ENCODE peak calls at places on chromosomes 16 and 17, in four cellular contexts. One of them, this sample, is unnamed.

GRCh38 chr17:40547079-40547784 is 18.0 kb downstream of the CCR7 start:
- DNase-seq in GM23338: no peak
- DNase-seq in dorsolateral prefrontal cortex: no peak
- DNase-seq in Calu3: no peak
- DNase-seq in this sample: no peak

GRCh38 chr16:11742041-11742535 is 569 bp downstream of the TXNDC11 start:
- DNase-seq in GM23338: no peak
- DNase-seq in Calu3: peak
- DNase-seq in dorsolateral prefrontal cortex: no peak
- DNase-seq in this sample: no peak

GRCh38 chr17:62880120-62880519 is 72.0 kb upstream of the MARCHF10 start:
- DNase-seq in dorsolateral prefrontal cortex: no peak
- DNase-seq in GM23338: no peak
- DNase-seq in Calu3: no peak
- DNase-seq in this sample: no peak

GRCh38 chr17:57999496-58000017 is 7.5 kb downstream of the SRSF1 start:
- DNase-seq in Calu3: no peak
- DNase-seq in GM23338: peak
- DNase-seq in dorsolateral prefrontal cortex: no peak
- DNase-seq in this sample: no peak

GRCh38 chr17:32658470-32659418 is 172.0 kb downstream of the CDK5R1 start:
- DNase-seq in GM23338: no peak
- DNase-seq in Calu3: no peak
- DNase-seq in dorsolateral prefrontal cortex: no peak
- DNase-seq in this sample: no peak

GRCh38 chr17:44865231-44865660 is 17.6 kb downstream of the HIGD1B start:
- DNase-seq in dorsolateral prefrontal cortex: peak
- DNase-seq in GM23338: peak
- DNase-seq in Calu3: peak
- DNase-seq in this sample: peak

GRCh38 chr16:55367796-55368195 is 43.8 kb downstream of the IRX6 start:
- DNase-seq in GM23338: no peak
- DNase-seq in Calu3: no peak
- DNase-seq in dorsolateral prefrontal cortex: no peak
- DNase-seq in this sample: no peak

GRCh38 chr16:8583712-8584111 is 6.6 kb downstream of the TMEM114 start:
- DNase-seq in Calu3: no peak
- DNase-seq in dorsolateral prefrontal cortex: no peak
- DNase-seq in GM23338: peak
- DNase-seq in this sample: no peak

GRCh38 chr17:38608648-38609047 is 2.9 kb upstream of the SRCIN1 start:
- DNase-seq in dorsolateral prefrontal cortex: no peak
- DNase-seq in GM23338: peak
- DNase-seq in Calu3: peak
- DNase-seq in this sample: no peak

GRCh38 chr17:4500188-4500565 is 1.5 kb downstream of the SPNS2 start:
- DNase-seq in dorsolateral prefrontal cortex: no peak
- DNase-seq in GM23338: no peak
- DNase-seq in Calu3: no peak
- DNase-seq in this sample: no peak

GRCh38 chr16:57028086-57028485 is 38.7 kb downstream of the NLRC5 start:
- DNase-seq in GM23338: peak
- DNase-seq in Calu3: peak
- DNase-seq in dorsolateral prefrontal cortex: no peak
- DNase-seq in this sample: no peak

GRCh38 chr16:85054948-85055502 is 27.4 kb downstream of the KIAA0513 start:
- DNase-seq in dorsolateral prefrontal cortex: no peak
- DNase-seq in GM23338: no peak
- DNase-seq in Calu3: no peak
- DNase-seq in this sample: peak

GRCh38 chr16:24975428-24975889 is 39.7 kb downstream of the ARHGAP17 start:
- DNase-seq in GM23338: no peak
- DNase-seq in dorsolateral prefrontal cortex: no peak
- DNase-seq in Calu3: peak
- DNase-seq in this sample: no peak

GRCh38 chr16:19415461-19415860 is 2.2 kb upstream of the TMC5 start:
- DNase-seq in Calu3: no peak
- DNase-seq in GM23338: no peak
- DNase-seq in dorsolateral prefrontal cortex: no peak
- DNase-seq in this sample: no peak

GRCh38 chr17:49694847-49695697 is 12.7 kb downstream of the SLC35B1 start:
- DNase-seq in Calu3: peak
- DNase-seq in dorsolateral prefrontal cortex: peak
- DNase-seq in GM23338: peak
- DNase-seq in this sample: no peak

GRCh38 chr17:49692751-49693150 is 14.9 kb upstream of the SPOP start:
- DNase-seq in GM23338: no peak
- DNase-seq in Calu3: no peak
- DNase-seq in dorsolateral prefrontal cortex: no peak
- DNase-seq in this sample: no peak

GRCh38 chr17:49696233-49696761 is 11.5 kb downstream of the SLC35B1 start:
- DNase-seq in Calu3: no peak
- DNase-seq in GM23338: no peak
- DNase-seq in dorsolateral prefrontal cortex: no peak
- DNase-seq in this sample: no peak

GRCh38 chr17:49698005-49698404 is 9.8 kb downstream of the SLC35B1 start:
- DNase-seq in Calu3: no peak
- DNase-seq in dorsolateral prefrontal cortex: no peak
- DNase-seq in GM23338: no peak
- DNase-seq in this sample: no peak

GRCh38 chr17:49695698-49696232 is 12.0 kb downstream of the SLC35B1 start:
- DNase-seq in GM23338: no peak
- DNase-seq in Calu3: no peak
- DNase-seq in dorsolateral prefrontal cortex: no peak
- DNase-seq in this sample: no peak
- TF ChIP-seq CTCF in GM23338: no peak
- TF ChIP-seq CTCF in Calu3: no peak
- TF ChIP-seq CTCF in dorsolateral prefrontal cortex: no peak
- TF ChIP-seq CTCF in this sample: no peak

GRCh38 chr17:7834891-7835817 is 1.1 kb downstream of the KDM6B start:
- DNase-seq in dorsolateral prefrontal cortex: peak
- DNase-seq in GM23338: peak
- DNase-seq in Calu3: peak
- DNase-seq in this sample: peak
- TF ChIP-seq CTCF in dorsolateral prefrontal cortex: peak
- TF ChIP-seq CTCF in GM23338: peak
- TF ChIP-seq CTCF in Calu3: peak
- TF ChIP-seq CTCF in this sample: peak

GRCh38 chr17:82864721-82865240 is 25.0 kb upstream of the ZNF750 start:
- DNase-seq in Calu3: no peak
- DNase-seq in dorsolateral prefrontal cortex: no peak
- DNase-seq in GM23338: no peak
- DNase-seq in this sample: no peak
- TF ChIP-seq CTCF in Calu3: no peak
- TF ChIP-seq CTCF in dorsolateral prefrontal cortex: no peak
- TF ChIP-seq CTCF in GM23338: no peak
- TF ChIP-seq CTCF in this sample: no peak

DNA sequence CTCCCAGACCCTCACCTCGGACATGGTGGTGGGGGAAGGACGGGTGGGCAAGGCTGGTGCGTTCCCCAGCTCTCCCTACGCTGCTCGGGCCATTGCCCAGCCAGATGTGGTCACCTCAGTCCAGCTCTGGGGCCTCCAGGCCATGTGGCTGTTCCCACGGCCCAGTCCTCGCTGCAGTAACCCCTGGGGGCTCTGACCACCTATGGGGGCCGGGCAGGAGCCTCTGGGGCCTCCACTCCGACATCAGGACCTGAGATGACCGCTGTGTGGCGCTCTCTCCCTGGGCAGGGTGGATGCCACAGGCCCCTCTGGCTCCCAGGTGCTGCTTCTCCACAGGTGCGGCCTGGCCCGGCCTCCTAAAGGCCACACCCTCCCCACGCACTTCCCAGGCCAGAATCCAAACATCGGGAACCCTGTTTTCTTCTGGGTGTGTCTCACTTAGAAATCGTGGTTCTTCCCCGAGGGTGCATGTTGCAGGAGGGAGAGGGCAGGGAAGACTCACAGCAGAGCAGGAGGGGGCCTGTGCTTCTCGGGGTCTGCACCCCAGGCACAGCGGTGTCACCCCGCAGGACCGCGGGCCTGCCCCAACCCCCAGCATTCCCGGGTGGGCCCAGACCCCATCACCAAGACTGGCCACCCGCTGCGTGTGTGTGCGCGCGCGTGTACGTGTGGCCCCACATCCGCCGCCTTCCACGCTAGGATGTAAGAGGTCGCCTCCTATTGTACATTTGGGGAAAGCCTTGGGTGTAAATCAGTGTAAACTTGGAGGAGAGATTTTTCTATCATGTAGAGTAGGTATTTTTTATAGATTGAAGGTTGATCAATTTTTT is 5.9 kb upstream of the CAPN15 start:
- DNase-seq in GM23338: peak
- DNase-seq in dorsolateral prefrontal cortex: no peak
- DNase-seq in Calu3: peak
- DNase-seq in this sample: no peak
- TF ChIP-seq CTCF in GM23338: peak
- TF ChIP-seq CTCF in dorsolateral prefrontal cortex: no peak
- TF ChIP-seq CTCF in Calu3: peak
- TF ChIP-seq CTCF in this sample: no peak

DNA sequence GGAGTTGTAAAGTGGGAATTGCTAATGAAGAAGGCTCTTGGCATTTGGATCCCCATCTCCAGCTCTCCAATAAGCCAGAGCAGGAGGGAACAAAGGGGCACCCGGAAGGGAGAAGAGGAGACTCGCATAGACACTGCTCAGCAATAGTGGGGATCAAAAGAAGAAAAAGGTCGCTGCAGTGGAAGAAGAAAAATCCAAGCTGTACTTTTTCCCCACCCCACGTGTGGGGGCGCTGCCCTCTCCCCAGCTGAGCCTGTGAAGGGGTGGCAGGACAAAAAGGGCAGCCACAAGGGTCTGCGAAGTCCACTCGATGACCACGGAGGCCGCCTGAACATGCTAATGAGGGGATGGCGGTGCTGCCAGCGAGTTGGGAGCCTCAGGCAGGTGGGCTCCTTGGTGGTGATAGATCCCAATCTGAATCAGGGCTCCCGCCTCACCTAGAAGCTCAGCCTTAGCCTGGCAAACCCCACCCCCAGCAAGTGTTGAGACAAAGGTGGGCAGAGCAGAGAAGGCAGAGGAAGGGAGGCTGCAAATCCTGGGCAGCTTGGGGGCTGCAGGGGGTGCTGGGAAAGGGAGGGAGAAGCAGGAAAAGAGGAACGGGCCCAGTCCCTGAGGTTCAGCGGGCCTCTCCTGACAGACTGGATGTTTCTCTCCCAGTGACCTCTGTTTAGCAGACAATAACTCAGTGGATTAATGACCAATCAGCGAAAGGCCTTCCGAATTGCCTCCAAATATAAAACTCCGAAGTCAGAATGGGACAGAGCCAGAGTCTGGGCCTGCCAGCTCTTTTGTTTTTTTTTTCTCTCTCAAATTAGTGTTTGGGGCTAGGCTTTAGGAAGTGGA is 14.9 kb upstream of the HOXB2 start:
- DNase-seq in Calu3: no peak
- DNase-seq in dorsolateral prefrontal cortex: no peak
- DNase-seq in GM23338: no peak
- DNase-seq in this sample: no peak
- TF ChIP-seq CTCF in Calu3: peak
- TF ChIP-seq CTCF in dorsolateral prefrontal cortex: no peak
- TF ChIP-seq CTCF in GM23338: no peak
- TF ChIP-seq CTCF in this sample: no peak

GRCh38 chr16:72532896-72533295 is 360.9 kb upstream of the PMFBP1 start:
- DNase-seq in GM23338: peak
- DNase-seq in dorsolateral prefrontal cortex: no peak
- DNase-seq in Calu3: no peak
- DNase-seq in this sample: no peak

DNA sequence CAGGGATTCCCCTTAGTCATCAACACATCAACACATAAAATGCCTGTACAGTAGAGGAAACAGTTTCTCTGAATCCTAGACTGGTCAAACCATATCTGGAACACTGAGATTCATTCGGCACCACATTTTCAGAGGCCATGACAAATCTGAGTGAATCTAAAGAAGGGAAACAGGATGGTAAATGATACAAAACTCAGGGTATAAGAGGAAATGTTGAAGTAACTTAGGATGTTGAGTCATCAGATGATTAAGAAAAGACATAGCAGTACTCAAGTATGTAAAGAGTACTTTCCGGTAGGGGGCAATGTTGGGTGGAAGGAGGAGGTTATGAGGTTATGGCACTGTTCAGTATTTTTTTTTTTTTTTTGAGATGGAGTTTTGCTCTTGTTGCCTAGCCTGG is 358.5 kb upstream of the PMFBP1 start:
- DNase-seq in Calu3: no peak
- DNase-seq in GM23338: peak
- DNase-seq in dorsolateral prefrontal cortex: no peak
- DNase-seq in this sample: no peak
- TF ChIP-seq CTCF in Calu3: no peak
- TF ChIP-seq CTCF in GM23338: peak
- TF ChIP-seq CTCF in dorsolateral prefrontal cortex: no peak
- TF ChIP-seq CTCF in this sample: no peak

DNA sequence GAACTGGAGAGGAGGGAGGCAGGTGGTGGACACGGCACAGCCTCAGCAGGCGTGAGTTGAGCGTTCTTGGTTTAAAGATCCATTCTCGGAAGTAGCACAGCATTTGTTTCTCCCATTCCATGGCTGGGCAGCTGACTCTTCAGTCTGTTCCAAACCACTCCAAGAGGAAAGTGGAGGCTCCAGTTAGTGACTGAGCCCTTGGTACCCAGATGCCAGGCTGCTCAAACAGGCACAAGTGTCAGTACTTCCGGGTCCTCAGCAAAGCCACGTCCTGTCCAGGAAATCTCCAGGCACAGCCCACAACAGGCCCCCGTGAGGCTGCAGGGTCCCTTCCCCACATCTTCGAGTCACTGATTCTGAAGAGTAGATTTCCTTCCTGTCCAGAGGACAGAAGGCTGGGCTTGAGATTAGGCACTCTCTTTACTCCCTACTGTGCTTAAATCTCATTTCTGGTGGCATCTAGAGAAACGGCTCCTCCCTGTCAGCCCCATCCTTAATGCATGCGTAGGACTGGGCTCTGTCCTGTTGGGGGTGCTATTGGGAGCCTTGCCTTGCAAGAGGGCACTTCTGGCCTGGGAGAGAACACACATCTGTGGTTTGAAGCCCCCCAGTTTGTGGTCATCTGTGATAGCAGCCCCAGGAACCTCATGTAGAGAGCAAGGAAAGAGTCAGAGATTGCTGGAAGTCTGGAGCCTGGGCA is 39.7 kb upstream of the NAT9 start:
- DNase-seq in dorsolateral prefrontal cortex: no peak
- DNase-seq in GM23338: peak
- DNase-seq in Calu3: no peak
- DNase-seq in this sample: no peak
- TF ChIP-seq CTCF in dorsolateral prefrontal cortex: no peak
- TF ChIP-seq CTCF in GM23338: peak
- TF ChIP-seq CTCF in Calu3: no peak
- TF ChIP-seq CTCF in this sample: no peak

GRCh38 chr17:66663041-66663494 is 171.8 kb upstream of the CACNG5 start:
- DNase-seq in GM23338: no peak
- DNase-seq in Calu3: no peak
- DNase-seq in dorsolateral prefrontal cortex: no peak
- DNase-seq in this sample: no peak

GRCh38 chr17:66667090-66667489 is 167.8 kb upstream of the CACNG5 start:
- DNase-seq in dorsolateral prefrontal cortex: no peak
- DNase-seq in GM23338: no peak
- DNase-seq in Calu3: no peak
- DNase-seq in this sample: no peak

GRCh38 chr17:66664336-66664735 is 170.6 kb upstream of the CACNG5 start:
- DNase-seq in Calu3: no peak
- DNase-seq in dorsolateral prefrontal cortex: no peak
- DNase-seq in GM23338: no peak
- DNase-seq in this sample: no peak

GRCh38 chr17:66667491-66668030 is 167.4 kb upstream of the CACNG5 start:
- DNase-seq in GM23338: no peak
- DNase-seq in dorsolateral prefrontal cortex: no peak
- DNase-seq in Calu3: no peak
- DNase-seq in this sample: no peak

GRCh38 chr17:66665194-66665593 is 169.7 kb upstream of the CACNG5 start:
- DNase-seq in Calu3: no peak
- DNase-seq in GM23338: no peak
- DNase-seq in dorsolateral prefrontal cortex: no peak
- DNase-seq in this sample: no peak
- TF ChIP-seq CTCF in Calu3: no peak
- TF ChIP-seq CTCF in GM23338: no peak
- TF ChIP-seq CTCF in dorsolateral prefrontal cortex: no peak
- TF ChIP-seq CTCF in this sample: no peak